ENCODE peak calls at places on chromosomes 12 and 14, in four cellular contexts. S, B, H and E are unnamed samples.

GRCh38 chr12:25433581-25434325 is 119.3 kb downstream of the LMNTD1 start:
- DNase-seq in H (no peak), S (no peak), B (no peak), E (peak)

GRCh38 chr12:80352476-80352875 is 91.6 kb upstream of the PTPRQ start:
- DNase-seq in B (no peak), S (no peak), H (no peak), E (no peak)

GRCh38 chr12:64451687-64452558 is at the start of gene TBK1:
- DNase-seq in S (peak), B (peak), H (peak), E (peak)

GRCh38 chr12:51955702-51956101 is 4.2 kb downstream of the ACVR1B start:
- DNase-seq in H (no peak), S (no peak), B (no peak), E (no peak)

GRCh38 chr12:54417712-54418440 is 1.2 kb downstream of the ITGA5 start:
- DNase-seq in S (no peak), H (peak), B (no peak), E (peak)

GRCh38 chr12:50174971-50175715 is 8.0 kb upstream of the CERS5 start:
- DNase-seq in B (no peak), S (peak), H (peak), E (peak)

GRCh38 chr14:76975865-76976622 is 52.5 kb downstream of the IRF2BPL start:
- DNase-seq in H (no peak), S (no peak), B (no peak), E (no peak)

GRCh38 chr12:109741286-109741969 is 27.8 kb downstream of the FAM222A start:
- DNase-seq in B (peak), S (no peak), H (no peak), E (no peak)

GRCh38 chr12:79407671-79408622 is 282.8 kb downstream of the PAWR start:
- DNase-seq in H (no peak), B (peak), S (peak), E (peak)

GRCh38 chr14:91090733-91091132 is 23.1 kb upstream of the DGLUCY start:
- DNase-seq in S (no peak), B (no peak), H (no peak), E (no peak)

GRCh38 chr12:117518594-117519270 is 157.3 kb upstream of the NOS1 start:
- DNase-seq in S (peak), B (no peak), H (no peak), E (no peak)

GRCh38 chr12:62632521-62632920 is 165.9 kb downstream of the MON2 start:
- DNase-seq in B (peak), H (no peak), S (peak), E (peak)

GRCh38 chr14:53432378-53432802 is 279.3 kb upstream of the DDHD1 start:
- DNase-seq in B (peak), S (peak), H (peak), E (peak)

GRCh38 chr12:78793491-78793890 is 71.1 kb upstream of the SYT1 start:
- DNase-seq in H (no peak), B (no peak), S (no peak), E (no peak)

GRCh38 chr12:295132-295531 is 32.5 kb upstream of the SLC6A13 start:
- DNase-seq in H (no peak), S (no peak), B (no peak), E (no peak)

GRCh38 chr14:20219033-20219432 is 4.5 kb upstream of the OR11H6 start:
- DNase-seq in S (no peak), B (no peak), H (no peak), E (no peak)

GRCh38 chr14:99698642-99699041 is 14.5 kb downstream of the CYP46A1 start:
- DNase-seq in H (no peak), S (no peak), B (peak), E (no peak)

GRCh38 chr14:100383727-100384158 is 60.6 kb downstream of the SLC25A47 start:
- DNase-seq in B (peak), H (peak), S (peak), E (peak)

GRCh38 chr14:20690848-20691640 is 2.5 kb downstream of the ANG start:
- DNase-seq in S (peak), H (peak), B (peak), E (peak)

GRCh38 chr12:40971911-40972310 is 216.2 kb upstream of the PDZRN4 start:
- DNase-seq in S (no peak), H (no peak), B (no peak), E (no peak)

GRCh38 chr14:52910597-52910996 is 40.3 kb downstream of the FERMT2 start:
- DNase-seq in S (no peak), B (no peak), H (no peak), E (no peak)

GRCh38 chr14:105911006-105911847 is 384.8 kb downstream of the TMEM121 start:
- DNase-seq in B (no peak), H (no peak), S (no peak), E (no peak)

GRCh38 chr14:77364146-77364545 is 12.7 kb downstream of the TMED8 start:
- DNase-seq in S (no peak), B (no peak), H (no peak), E (no peak)

GRCh38 chr12:104006929-104007328 is 41.3 kb downstream of the TDG start:
- DNase-seq in B (no peak), S (no peak), H (no peak), E (peak)

GRCh38 chr12:70919161-70919560 is 1.4 kb downstream of the PTPRR start:
- DNase-seq in H (no peak), B (no peak), S (no peak), E (no peak)

GRCh38 chr12:132137483-132138125 is 6.5 kb downstream of the DDX51 start:
- DNase-seq in S (no peak), H (no peak), B (no peak), E (no peak)
- TF ChIP-seq POLR2A in S (peak), H (peak), B (no peak), E (no peak)

GRCh38 chr14:61472801-61473376 is 151.5 kb downstream of the PRKCH start:
- DNase-seq in B (no peak), S (no peak), H (no peak), E (peak)

GRCh38 chr14:61470954-61471279 is 149.5 kb downstream of the PRKCH start:
- DNase-seq in H (no peak), B (no peak), S (no peak), E (no peak)

GRCh38 chr14:61471297-61471980 is 150.1 kb downstream of the PRKCH start:
- DNase-seq in B (no peak), H (no peak), S (no peak), E (no peak)

GRCh38 chr14:61470261-61470953 is 149.0 kb downstream of the PRKCH start:
- DNase-seq in S (no peak), H (no peak), B (no peak), E (peak)

DNA sequence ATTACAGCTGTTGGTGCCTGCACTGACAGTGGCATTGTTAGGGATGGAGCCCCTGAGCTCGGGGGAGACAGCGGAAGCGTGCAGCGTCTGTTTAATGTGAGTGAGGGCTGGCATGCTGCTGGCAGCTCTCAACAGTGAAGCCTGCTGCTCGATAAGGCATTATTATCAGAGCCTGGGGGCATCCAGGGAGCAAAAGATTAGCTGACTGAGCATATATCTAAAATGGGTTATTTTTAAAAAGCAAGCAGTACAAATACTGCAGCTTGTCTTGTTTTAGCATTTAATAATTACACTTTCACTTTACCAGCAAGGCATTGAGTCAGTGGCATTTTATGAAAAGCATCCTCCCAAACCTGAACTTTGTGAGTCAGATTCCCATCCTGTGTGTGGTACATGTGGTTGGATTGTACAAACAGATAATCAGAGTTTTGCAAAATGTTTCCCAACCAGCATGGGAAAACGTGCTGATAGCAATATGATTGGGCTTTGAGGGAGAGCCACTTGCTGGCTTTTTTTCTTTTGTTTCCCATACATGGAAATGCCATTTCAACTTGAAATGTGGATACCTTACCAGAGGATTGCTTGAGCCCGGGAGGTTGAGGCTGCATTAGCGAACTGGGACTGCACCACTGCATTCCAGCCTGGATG is 150.8 kb downstream of the PRKCH start:
- DNase-seq in S (peak), H (no peak), B (no peak), E (peak)
- H3K9ac ChIP-seq in S (no peak), H (no peak), B (no peak), E (peak)

GRCh38 chr12:3646561-3647241 is 106.2 kb downstream of the CRACR2A start:
- DNase-seq in H (no peak), S (no peak), B (no peak), E (peak)

GRCh38 chr12:3651585-3652424 is 101.1 kb downstream of the CRACR2A start:
- DNase-seq in H (no peak), S (no peak), B (no peak), E (no peak)

GRCh38 chr12:3644103-3644502 is 108.8 kb downstream of the CRACR2A start:
- DNase-seq in S (no peak), B (no peak), H (no peak), E (no peak)

DNA sequence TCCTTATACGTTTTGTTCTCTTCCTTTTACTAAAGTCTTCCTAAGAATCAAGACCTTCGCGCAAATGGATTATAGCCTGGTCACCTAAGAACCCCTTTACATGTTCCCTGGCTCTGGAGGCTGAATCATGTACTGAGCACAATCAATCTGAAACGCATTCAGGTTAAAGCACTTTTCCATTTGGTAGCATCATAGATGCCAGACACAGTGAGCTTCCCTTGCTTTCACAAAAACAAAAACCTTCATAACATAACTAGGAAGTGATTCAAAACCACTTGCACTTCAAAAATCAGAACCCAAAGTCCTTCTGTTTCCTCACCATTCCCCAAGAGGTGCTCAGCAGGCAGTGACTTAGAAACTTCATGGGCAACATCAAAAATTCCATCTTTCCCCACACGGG is 105.4 kb downstream of the CRACR2A start:
- DNase-seq in S (no peak), H (no peak), B (no peak), E (peak)
- TF ChIP-seq JUN in S (no peak), H (no peak), B (no peak), E (no peak)

GRCh38 chr12:132430838-132431826 is 58.8 kb upstream of the FBRSL1 start:
- DNase-seq in B (no peak), H (no peak), S (no peak), E (no peak)
- TF ChIP-seq POLR2A in B (no peak), H (no peak), S (no peak), E (no peak)

DNA sequence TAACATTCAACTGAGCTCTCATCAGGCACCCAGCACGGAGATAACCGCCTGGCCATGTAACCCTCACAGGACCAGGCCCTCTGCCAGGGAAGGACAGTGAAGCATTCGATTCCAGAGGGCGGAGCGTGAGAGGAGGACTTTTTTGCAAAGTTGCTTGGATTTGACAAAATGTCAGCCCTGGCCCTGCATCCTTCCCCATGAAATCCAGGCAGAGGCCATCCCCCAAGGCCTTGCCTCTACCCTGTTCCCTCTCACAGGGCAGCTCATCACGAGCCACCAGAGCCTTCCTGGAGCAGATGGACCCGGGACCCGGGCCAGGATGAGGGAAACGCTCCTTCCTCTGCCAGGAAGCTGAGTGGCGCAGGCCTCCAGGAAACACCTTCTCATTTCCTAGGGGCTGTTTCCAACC is 17.0 kb downstream of the CAMKK2 start:
- DNase-seq in S (no peak), B (no peak), H (peak), E (peak)
- H3K9ac ChIP-seq in S (no peak), B (no peak), H (no peak), E (no peak)

GRCh38 chr12:2322554-2323120 is 269.9 kb downstream of the CACNA1C start:
- DNase-seq in B (no peak), S (no peak), H (no peak), E (no peak)
- TF ChIP-seq JUN in B (no peak), S (no peak), H (no peak), E (no peak)